ENCODE peak calls at places on chromosomes 5 and 9, in nine cellular contexts. U is Karpas-422, C is psoas muscle, J is H9, L is adrenal gland, T is A549, H is mesenchymal stem cell, K is trophoblast cell, N is mesendoderm. F is an unnamed sample. For H3K4me1, the result is how much of the 10 kb centered on the place peaks cover.

GRCh38 chr9:80503692-80504400 is 932.1 kb downstream of the TLE4 start:
- DNase-seq in U (no peak), C (no peak), J (no peak), L (no peak), T (no peak), H (peak), K (no peak), N (no peak), F (no peak)

GRCh38 chr9:120528834-120529233 is 51.1 kb downstream of the CDK5RAP2 start:
- DNase-seq in U (no peak), C (no peak), J (peak), L (no peak), T (no peak), H (no peak), K (no peak), N (peak), F (no peak)

GRCh38 chr9:13278368-13279246 is 885 bp downstream of the MPDZ start:
- DNase-seq in U (no peak), C (peak), J (peak), L (peak), T (peak), H (peak), K (peak), N (peak), F (peak)

GRCh38 chr9:121394292-121394691 is 24.2 kb upstream of the STOM start:
- DNase-seq in U (peak), C (no peak), J (no peak), L (no peak), T (no peak), H (no peak), K (no peak), N (no peak), F (no peak)

GRCh38 chr9:82721596-82721995 is 341.3 kb downstream of the RASEF start:
- DNase-seq in U (no peak), C (no peak), J (no peak), L (no peak), T (no peak), H (peak), K (no peak), N (peak), F (peak)

GRCh38 chr5:123690821-123691220 is 178.8 kb downstream of the CSNK1G3 start:
- DNase-seq in U (no peak), C (no peak), J (no peak), L (no peak), T (no peak), H (peak), K (no peak), N (no peak), F (no peak)

GRCh38 chr5:156147251-156147947 is 179.6 kb upstream of the SGCD start:
- DNase-seq in U (no peak), C (no peak), J (no peak), L (no peak), T (peak), H (peak), K (no peak), N (no peak), F (no peak)

GRCh38 chr9:113012492-113012891 is 500 bp upstream of the ZNF883 start:
- DNase-seq in U (no peak), C (no peak), J (no peak), L (no peak), T (no peak), H (no peak), K (no peak), N (no peak), F (no peak)

GRCh38 chr5:126939887-126940286 is 90.5 kb downstream of the MARCHF3 start:
- DNase-seq in U (peak), C (no peak), J (no peak), L (no peak), T (no peak), H (no peak), K (peak), N (no peak), F (no peak)

GRCh38 chr9:35609820-35610163 is 4.7 kb downstream of the TESK1 start:
- DNase-seq in U (no peak), C (no peak), J (no peak), L (no peak), T (no peak), H (no peak), K (no peak), N (no peak), F (no peak)

GRCh38 chr5:168446987-168447386 is 39.3 kb upstream of the RARS1 start:
- DNase-seq in U (no peak), C (no peak), J (no peak), L (no peak), T (no peak), H (no peak), K (no peak), N (no peak), F (no peak)

GRCh38 chr9:123548749-123549545 is 192.9 kb downstream of the CRB2 start:
- DNase-seq in U (no peak), C (no peak), J (no peak), L (no peak), T (no peak), H (peak), K (peak), N (no peak), F (no peak)

GRCh38 chr5:131684595-131684994 is 49.6 kb upstream of the RAPGEF6 start:
- DNase-seq in U (no peak), C (no peak), J (no peak), L (no peak), T (no peak), H (no peak), K (no peak), N (no peak), F (no peak)

GRCh38 chr9:26727471-26727870 is 165.1 kb downstream of the CAAP1 start:
- DNase-seq in U (no peak), C (no peak), J (no peak), L (no peak), T (no peak), H (no peak), K (no peak), N (no peak), F (no peak)

GRCh38 chr5:32123889-32124676 is 50.0 kb downstream of the GOLPH3 start:
- DNase-seq in U (no peak), C (no peak), J (no peak), L (no peak), T (no peak), H (no peak), K (no peak), N (no peak), F (no peak)

GRCh38 chr9:116269250-116269649 is 115.7 kb downstream of the PAPPA start:
- DNase-seq in U (no peak), C (no peak), J (no peak), L (no peak), T (no peak), H (peak), K (no peak), N (no peak), F (peak)

GRCh38 chr5:87756951-87757350 is 344.2 kb upstream of the CCNH start:
- DNase-seq in U (no peak), C (no peak), J (no peak), L (no peak), T (no peak), H (no peak), K (no peak), N (no peak), F (peak)

GRCh38 chr5:42870882-42871418 is 59.3 kb upstream of the SELENOP start:
- DNase-seq in U (peak), C (no peak), J (no peak), L (no peak), T (peak), H (no peak), K (peak), N (peak), F (peak)

GRCh38 chr9:73011346-73011745 is 58.5 kb upstream of the ALDH1A1 start:
- DNase-seq in U (no peak), C (no peak), J (no peak), L (no peak), T (no peak), H (no peak), K (no peak), N (no peak), F (no peak)

GRCh38 chr5:180129291-180130190 is 58.0 kb upstream of the RNF130 start:
- DNase-seq in U (no peak), C (no peak), J (no peak), L (no peak), T (no peak), H (no peak), K (no peak), N (no peak), F (no peak)

GRCh38 chr9:35749515-35750255 is 598 bp downstream of the RGP1 start:
- DNase-seq in U (peak), C (no peak), J (peak), L (no peak), T (peak), H (peak), K (peak), N (peak), F (peak)

GRCh38 chr9:108212179-108212578 is 643.6 kb downstream of the ACTL7B start:
- DNase-seq in U (no peak), C (no peak), J (no peak), L (no peak), T (no peak), H (peak), K (no peak), N (peak), F (no peak)

GRCh38 chr5:127574852-127575679 is 57.6 kb downstream of the PRRC1 start:
- DNase-seq in U (no peak), C (no peak), J (no peak), L (no peak), T (no peak), H (no peak), K (no peak), N (peak), F (no peak)

GRCh38 chr5:172455511-172456061 is 1.3 kb upstream of the SH3PXD2B start:
- DNase-seq in U (no peak), C (no peak), J (peak), L (no peak), T (no peak), H (peak), K (peak), N (peak), F (no peak)

GRCh38 chr5:39376293-39376714 is 12.0 kb upstream of the C9 start:
- DNase-seq in U (peak), C (no peak), J (peak), L (peak), T (peak), H (peak), K (peak), N (peak), F (peak)

GRCh38 chr5:8341416-8341815 is 472.5 kb downstream of the MTRR start:
- DNase-seq in U (no peak), C (no peak), J (no peak), L (no peak), T (no peak), H (no peak), K (no peak), N (no peak), F (no peak)

GRCh38 chr5:95760291-95761191 is 29.4 kb downstream of the RHOBTB3 start:
- DNase-seq in U (peak), C (no peak), J (no peak), L (no peak), T (peak), H (peak), K (peak), N (peak), F (peak)

GRCh38 chr9:104841601-104842106 is 77.7 kb downstream of the NIPSNAP3B start:
- DNase-seq in U (no peak), C (no peak), J (no peak), L (no peak), T (no peak), H (no peak), K (no peak), N (no peak), F (no peak)

GRCh38 chr9:93886911-93887310 is 68.2 kb downstream of the BARX1 start:
- DNase-seq in U (no peak), C (no peak), J (peak), L (no peak), T (no peak), H (no peak), K (peak), N (no peak), F (no peak)

GRCh38 chr9:137306546-137307254 is 4.6 kb upstream of the NRARP start:
- DNase-seq in U (no peak), C (peak), J (peak), L (peak), T (no peak), H (no peak), K (peak), N (no peak), F (no peak)

GRCh38 chr9:13744233-13744954 is 464.9 kb upstream of the MPDZ start:
- DNase-seq in U (no peak), C (no peak), J (no peak), L (no peak), T (no peak), H (no peak), K (peak), N (peak), F (no peak)

GRCh38 chr9:8850916-8851315 is 1051.3 kb upstream of the DMAC1 start:
- DNase-seq in U (no peak), C (no peak), J (no peak), L (no peak), T (no peak), H (no peak), K (no peak), N (no peak), F (no peak)

GRCh38 chr5:180116441-180117377 is 45.1 kb upstream of the RNF130 start:
- DNase-seq in U (no peak), C (peak), J (peak), L (no peak), T (peak), H (no peak), K (peak), N (no peak), F (peak)

GRCh38 chr5:168214886-168215285 is 76.6 kb upstream of the WWC1 start:
- DNase-seq in U (no peak), C (no peak), J (no peak), L (no peak), T (no peak), H (no peak), K (no peak), N (no peak), F (no peak)

GRCh38 chr9:22214497-22215031 is 205.5 kb upstream of the CDKN2B start:
- DNase-seq in U (no peak), C (no peak), J (no peak), L (no peak), T (no peak), H (peak), K (no peak), N (no peak), F (peak)

GRCh38 chr9:22216730-22217160 is 207.6 kb upstream of the CDKN2B start:
- DNase-seq in U (no peak), C (no peak), J (no peak), L (no peak), T (no peak), H (peak), K (peak), N (no peak), F (peak)

GRCh38 chr9:22215492-22215891 is 206.4 kb upstream of the CDKN2B start:
- DNase-seq in U (no peak), C (no peak), J (no peak), L (no peak), T (no peak), H (no peak), K (no peak), N (no peak), F (no peak)

GRCh38 chr9:22214021-22214420 is 204.9 kb upstream of the CDKN2B start:
- DNase-seq in U (no peak), C (no peak), J (no peak), L (no peak), T (no peak), H (peak), K (no peak), N (no peak), F (peak)

DNA sequence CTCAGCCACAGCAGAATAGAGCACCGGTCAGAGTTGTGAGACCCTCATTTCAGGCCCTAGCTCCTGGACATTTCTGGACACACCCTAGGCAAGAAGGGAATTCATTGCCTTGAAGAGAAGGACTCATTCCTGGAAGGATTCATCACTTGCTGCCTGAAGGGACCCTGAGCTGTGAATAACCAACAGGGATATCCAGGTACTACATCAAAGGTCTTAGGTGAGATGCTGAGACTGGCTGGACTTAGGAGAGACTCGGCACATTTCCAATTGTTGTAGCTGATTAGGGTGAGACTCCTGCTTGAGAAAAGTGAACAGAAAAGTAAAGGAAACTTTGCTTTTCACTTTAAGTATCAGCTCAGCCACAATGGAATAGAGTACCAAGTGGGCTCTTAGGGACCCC is 208.1 kb upstream of the CDKN2B start:
- DNase-seq in U (no peak), C (no peak), J (no peak), L (no peak), T (no peak), H (no peak), K (no peak), N (no peak), F (no peak)
- H3K4me1 ChIP-seq in U (under half), C (under half), J (under half), L (under half), T (under half), H (under half), K (under half), N (under half), F (under half)

DNA sequence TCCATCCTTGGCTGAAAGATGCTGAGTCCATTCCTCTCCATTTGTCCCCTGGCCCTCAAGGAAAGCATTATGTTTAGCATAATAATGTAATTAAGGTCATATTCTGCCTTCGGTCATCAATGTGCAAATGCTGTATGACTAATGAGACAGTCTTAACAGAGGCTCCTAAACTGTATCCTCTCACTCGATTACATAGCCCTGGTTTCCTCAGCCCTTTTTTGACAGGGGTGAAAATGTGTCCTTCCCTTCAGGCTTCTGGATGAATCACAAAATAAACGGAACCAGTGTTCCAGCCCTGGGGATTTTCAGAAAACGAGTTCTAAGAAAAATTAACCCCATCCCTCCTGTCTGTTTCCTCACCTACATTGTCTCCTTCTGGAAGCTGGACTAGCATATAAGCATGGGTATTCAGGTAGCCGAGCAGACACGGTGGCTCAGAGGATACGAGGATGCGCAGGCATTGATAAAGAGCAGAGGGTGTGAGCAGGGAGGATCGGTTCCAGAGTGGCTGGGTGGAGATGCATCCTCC is 742.8 kb downstream of the TLR4 start:
- DNase-seq in U (no peak), C (no peak), J (no peak), L (no peak), T (peak), H (no peak), K (no peak), N (no peak), F (no peak)
- H3K4me1 ChIP-seq in U (under half), C (under half), J (under half), L (under half), T (under half), H (under half), K (under half), N (under half), F (under half)

GRCh38 chr9:126147620-126148522 is 178.8 kb upstream of the MVB12B start:
- DNase-seq in U (no peak), C (no peak), J (peak), L (no peak), T (no peak), H (no peak), K (no peak), N (no peak), F (no peak)
- H3K4me1 ChIP-seq in U (under half), C (under half), J (under half), L (under half), T (under half), H (under half), K (under half), N (under half), F (under half)

GRCh38 chr9:135225619-135226228 is 138.3 kb downstream of the OLFM1 start:
- DNase-seq in U (no peak), C (peak), J (no peak), L (no peak), T (no peak), H (no peak), K (no peak), N (no peak), F (no peak)
- H3K4me1 ChIP-seq in U (under half), C (under half), J (under half), L (under half), T (under half), H (under half), K (under half), N (under half), F (under half)

DNA sequence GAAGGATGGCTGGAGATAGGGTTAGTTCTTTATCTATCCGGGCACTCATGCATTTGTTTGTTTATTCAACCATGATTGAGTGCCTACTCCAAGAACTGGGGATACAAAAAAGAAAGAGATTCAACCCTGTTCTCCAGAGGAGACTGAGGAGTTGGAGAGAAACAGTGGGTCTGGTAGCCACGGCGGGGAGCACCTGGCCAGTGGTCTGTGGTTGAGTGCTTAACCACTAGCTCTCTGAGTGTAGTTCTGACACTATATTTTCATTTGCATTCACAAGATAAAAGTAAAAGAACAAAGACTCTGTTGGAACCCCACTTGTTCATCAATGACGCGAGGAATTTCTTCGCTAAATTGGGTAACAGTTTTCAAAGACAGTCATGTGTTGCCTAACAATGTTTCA is 295.5 kb upstream of the MSX2 start:
- DNase-seq in U (no peak), C (no peak), J (no peak), L (no peak), T (no peak), H (no peak), K (no peak), N (no peak), F (no peak)
- H3K4me1 ChIP-seq in U (under half), C (under half), J (under half), L (under half), T (under half), H (under half), K (under half), N (under half), F (under half)

F was measured in PC-3.